ENCODE peak calls at places on chromosomes 4 and X, in seven cellular contexts. H, V, J, U, A, L and Q are unnamed samples.
A peak's percentile ranks its signal among the peaks of the same experiment; 100 is the strongest.

GRCh38 chrX:9352683-9353430 is 112.0 kb upstream of the TBL1X start:
- DNase-seq in H (no peak), V (no peak), J (peak; percentile 38), U (peak; percentile 36), A (peak; percentile 4), L (no peak), Q (no peak)

GRCh38 chrX:24231169-24231568 is 81.6 kb downstream of the ZFX start:
- DNase-seq in H (no peak), V (peak; percentile 7), J (no peak), U (peak; percentile 38), A (no peak), L (no peak), Q (no peak)

GRCh38 chr4:156901871-156902270 is 69.7 kb downstream of the PDGFC start:
- DNase-seq in H (no peak), V (no peak), J (no peak), U (no peak), A (no peak), L (no peak), Q (no peak)

GRCh38 chr4:6229095-6229494 is 28.7 kb upstream of the JAKMIP1 start:
- DNase-seq in H (peak; percentile 87), V (no peak), J (no peak), U (no peak), A (no peak), L (no peak), Q (no peak)

GRCh38 chr4:48346594-48346993 is 5.3 kb downstream of the SLAIN2 start:
- DNase-seq in H (no peak), V (no peak), J (no peak), U (no peak), A (no peak), L (no peak), Q (no peak)

GRCh38 chrX:153245288-153245731 is 66.2 kb downstream of the MAGEA1 start:
- DNase-seq in H (no peak), V (no peak), J (no peak), U (peak; percentile 14), A (no peak), L (no peak), Q (peak; percentile 15)

GRCh38 chr4:82371398-82371972 is 2.3 kb downstream of the HNRNPD start:
- DNase-seq in H (peak; percentile 27), V (no peak), J (no peak), U (peak; percentile 59), A (no peak), L (no peak), Q (no peak)

GRCh38 chrX:45001038-45001437 is 128.1 kb downstream of the KDM6A start:
- DNase-seq in H (no peak), V (no peak), J (no peak), U (no peak), A (no peak), L (no peak), Q (no peak)

GRCh38 chrX:129360175-129360574 is 163.1 kb downstream of the SMARCA1 start:
- DNase-seq in H (peak; percentile 20), V (peak; percentile 33), J (peak; percentile 21), U (peak; percentile 29), A (peak; percentile 61), L (no peak), Q (no peak)

GRCh38 chr4:77149789-77150188 is 7.2 kb upstream of the CCNG2 start:
- DNase-seq in H (no peak), V (no peak), J (no peak), U (no peak), A (no peak), L (no peak), Q (no peak)
- H3K4me1 ChIP-seq in H (peaks cover 5% of the 10 kb centered on the region), V (no peaks in the 10 kb centered on the region), J (peaks cover 22% of the 10 kb centered on the region), U (no peaks in the 10 kb centered on the region), A (no peaks in the 10 kb centered on the region), L (peaks cover 2% of the 10 kb centered on the region), Q (no peaks in the 10 kb centered on the region)

GRCh38 chr4:8871417-8872401 is at the start of gene HMX1:
- DNase-seq in H (peak; percentile 100), V (no peak), J (no peak), U (no peak), A (no peak), L (no peak), Q (no peak)
- H3K9ac ChIP-seq in H (no peak within 1 kb of the TSS), V (no peak within 1 kb of the TSS), J (no peak within 1 kb of the TSS), U (no peak within 1 kb of the TSS), A (no peak within 1 kb of the TSS), L (no peak within 1 kb of the TSS), Q (peak within 1 kb of the TSS; percentile 72)

GRCh38 chrX:63275127-63275526 is 76.0 kb downstream of the SPIN4 start:
- DNase-seq in H (peak; percentile 11), V (peak; percentile 8), J (peak; percentile 7), U (peak; percentile 18), A (peak; percentile 4), L (no peak), Q (peak; percentile 9)
- TF ChIP-seq YY1 in H (no peak), V (no peak), J (no peak), U (no peak), A (no peak), L (no peak), Q (no peak)

GRCh38 chr4:98680806-98681205 is 22.4 kb upstream of the TSPAN5 start:
- DNase-seq in H (no peak), V (no peak), J (no peak), U (no peak), A (no peak), L (no peak), Q (no peak)
- H3K4me1 ChIP-seq in H (no peaks in the 10 kb centered on the region), V (peaks cover 4% of the 10 kb centered on the region), J (no peaks in the 10 kb centered on the region), U (peaks cover 8% of the 10 kb centered on the region), A (no peaks in the 10 kb centered on the region), L (peaks cover 3% of the 10 kb centered on the region), Q (no peaks in the 10 kb centered on the region)

DNA sequence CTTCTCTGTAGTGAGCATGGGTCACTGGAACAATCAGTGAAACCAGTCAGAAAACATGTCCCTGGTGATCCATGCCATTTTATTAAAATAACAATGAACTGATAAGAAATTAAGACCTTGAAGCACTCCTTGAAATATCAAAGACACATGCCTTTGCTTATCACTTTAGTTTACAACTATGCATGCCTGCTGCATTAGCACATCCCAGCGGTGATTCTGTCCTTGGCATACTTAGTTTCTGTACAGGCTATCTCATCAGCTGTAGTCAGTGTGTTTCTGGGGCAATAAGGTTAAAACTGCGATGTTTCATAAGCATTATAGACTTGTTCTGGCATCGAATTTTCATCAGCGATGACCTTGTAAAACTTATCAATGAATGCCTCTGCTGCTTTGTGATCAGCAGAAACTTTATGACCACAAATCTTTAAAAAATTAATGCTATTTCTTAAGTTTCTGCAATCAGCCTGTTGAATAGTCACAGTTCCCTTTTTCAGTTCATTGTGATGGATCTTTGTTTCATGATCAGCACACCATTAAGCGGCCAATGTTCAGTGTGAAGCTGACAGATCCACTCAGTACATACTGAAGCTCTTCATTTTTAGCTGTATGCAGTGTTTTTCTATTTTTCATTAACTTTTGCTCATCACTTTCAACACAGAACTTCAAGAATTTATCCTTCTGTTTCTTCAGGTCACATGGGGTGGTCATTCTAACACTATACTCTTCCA is 150.5 kb downstream of the RNF150 start:
- DNase-seq in H (no peak), V (no peak), J (no peak), U (no peak), A (no peak), L (no peak), Q (no peak)
- H3K9ac ChIP-seq in H (no peak overlapping the region), V (no peak overlapping the region), J (no peak overlapping the region), U (no peak overlapping the region), A (no peak overlapping the region), L (no peak overlapping the region), Q (no peak overlapping the region)

DNA sequence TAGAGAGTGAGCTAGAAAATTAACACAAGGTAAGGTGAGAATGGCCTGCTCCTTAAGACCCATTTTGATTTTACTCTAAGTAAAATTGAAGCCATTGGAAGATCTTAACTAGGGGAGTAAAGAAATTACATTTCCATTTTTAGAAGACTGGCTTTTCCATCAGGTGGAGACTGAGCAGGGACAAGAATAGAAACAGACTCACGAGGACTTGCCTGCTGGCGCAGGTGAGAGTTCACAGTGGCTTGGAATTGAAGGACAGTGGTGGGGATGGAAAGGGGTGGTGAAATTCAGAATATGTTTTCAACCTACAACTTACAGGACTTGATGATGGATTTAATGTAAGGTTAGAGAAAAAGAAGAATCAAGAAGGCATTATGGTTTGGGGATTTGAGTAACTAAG is 427.4 kb downstream of the INPP4B start:
- DNase-seq in H (no peak), V (no peak), J (no peak), U (no peak), A (no peak), L (no peak), Q (no peak)
- TF ChIP-seq YY1 in H (no peak), V (no peak), J (no peak), U (no peak), A (no peak), L (no peak), Q (no peak)

GRCh38 chr4:173230077-173230476 is 61.5 kb downstream of the GALNT7 start:
- DNase-seq in H (no peak), V (no peak), J (no peak), U (no peak), A (no peak), L (no peak), Q (no peak)

GRCh38 chr4:173237152-173237551 is 68.5 kb downstream of the GALNT7 start:
- DNase-seq in H (peak; percentile 22), V (no peak), J (no peak), U (no peak), A (no peak), L (no peak), Q (no peak)

GRCh38 chr4:173237722-173238121 is 69.1 kb downstream of the GALNT7 start:
- DNase-seq in H (no peak), V (no peak), J (no peak), U (no peak), A (no peak), L (no peak), Q (no peak)

GRCh38 chr4:173231916-173232315 is 63.3 kb downstream of the GALNT7 start:
- DNase-seq in H (no peak), V (no peak), J (no peak), U (peak; percentile 24), A (no peak), L (no peak), Q (no peak)

DNA sequence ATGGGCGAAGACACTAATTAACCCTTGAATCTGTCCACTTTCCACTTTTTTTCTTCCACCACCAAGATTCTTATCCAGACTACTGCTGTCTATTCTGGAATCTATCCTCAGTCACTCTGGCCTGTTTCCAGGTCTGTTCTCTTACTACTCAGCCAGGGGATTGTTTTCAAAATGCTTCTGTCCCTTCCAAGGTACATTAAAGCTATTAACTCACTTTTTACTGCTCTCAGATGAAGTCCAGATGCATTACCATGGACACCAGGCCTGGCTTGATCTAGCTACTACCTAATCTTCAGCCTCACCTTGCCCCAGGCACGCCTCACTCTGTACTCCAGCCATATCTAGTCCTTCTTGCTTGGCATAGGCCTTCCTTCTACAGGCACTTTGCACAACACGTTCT is 66.4 kb downstream of the GALNT7 start:
- DNase-seq in H (peak; percentile 17), V (no peak), J (no peak), U (no peak), A (no peak), L (no peak), Q (no peak)
- H3K4me1 ChIP-seq in H (peaks cover 24% of the 10 kb centered on the region), V (no peaks in the 10 kb centered on the region), J (no peaks in the 10 kb centered on the region), U (no peaks in the 10 kb centered on the region), A (no peaks in the 10 kb centered on the region), L (peaks cover 12% of the 10 kb centered on the region), Q (no peaks in the 10 kb centered on the region)